ENCODE peak calls at places on chromosomes 11 and 22, in nine cellular contexts. J is esophagus squamous epithelium, E is MCF 10A, H is upper lobe of right lung, W is A549, N is heart right ventricle, R is choroid plexus epithelial cell, T is RWPE1, U is IMR-90. A is an unnamed sample.

GRCh38 chr22:19772422-19772672 is 11.8 kb downstream of the TBX1 start:
- DNase-seq in J (no peak), E (no peak), H (no peak), W (no peak), N (no peak), R (no peak), T (no peak), U (no peak), A (no peak)

GRCh38 chr11:106087815-106088435 is 10.5 kb downstream of the AASDHPPT start:
- DNase-seq in J (no peak), E (peak), H (peak), W (no peak), N (peak), R (peak), T (peak), U (peak), A (peak)

GRCh38 chr11:109320595-109320994 is 101.4 kb upstream of the C11orf87 start:
- DNase-seq in J (no peak), E (peak), H (no peak), W (no peak), N (no peak), R (peak), T (peak), U (peak), A (peak)

GRCh38 chr22:19959043-19959586 is 17.5 kb upstream of the TXNRD2 start:
- DNase-seq in J (no peak), E (no peak), H (peak), W (no peak), N (peak), R (peak), T (no peak), U (peak), A (peak)

GRCh38 chr11:23569134-23569533 is 708.9 kb upstream of the CCDC179 start:
- DNase-seq in J (no peak), E (no peak), H (no peak), W (no peak), N (no peak), R (no peak), T (no peak), U (no peak), A (no peak)

GRCh38 chr11:46271875-46272815 is 5.3 kb upstream of the CREB3L1 start:
- DNase-seq in J (no peak), E (no peak), H (no peak), W (no peak), N (no peak), R (peak), T (no peak), U (no peak), A (no peak)

GRCh38 chr22:20186183-20186870 is 35.5 kb upstream of the CCDC188 start:
- DNase-seq in J (no peak), E (no peak), H (no peak), W (no peak), N (no peak), R (peak), T (no peak), U (no peak), A (no peak)

GRCh38 chr11:116263020-116263419 is 509.8 kb downstream of the BUD13 start:
- DNase-seq in J (no peak), E (no peak), H (no peak), W (no peak), N (no peak), R (no peak), T (no peak), U (no peak), A (no peak)

GRCh38 chr11:44968510-44968909 is 17.8 kb upstream of the TP53I11 start:
- DNase-seq in J (no peak), E (no peak), H (no peak), W (no peak), N (no peak), R (no peak), T (no peak), U (no peak), A (no peak)

GRCh38 chr11:131404010-131404409 is 33.6 kb downstream of the NTM start:
- DNase-seq in J (no peak), E (no peak), H (no peak), W (no peak), N (no peak), R (no peak), T (no peak), U (no peak), A (no peak)

GRCh38 chr11:131412061-131412460 is 41.6 kb downstream of the NTM start:
- DNase-seq in J (no peak), E (no peak), H (no peak), W (no peak), N (no peak), R (no peak), T (no peak), U (no peak), A (peak)

GRCh38 chr11:131409307-131409706 is 38.9 kb downstream of the NTM start:
- DNase-seq in J (no peak), E (no peak), H (no peak), W (no peak), N (no peak), R (no peak), T (no peak), U (no peak), A (no peak)

GRCh38 chr11:131413217-131413616 is 42.8 kb downstream of the NTM start:
- DNase-seq in J (no peak), E (no peak), H (no peak), W (no peak), N (no peak), R (no peak), T (no peak), U (no peak), A (no peak)

GRCh38 chr11:131408011-131408640 is 37.7 kb downstream of the NTM start:
- DNase-seq in J (no peak), E (no peak), H (no peak), W (peak), N (peak), R (peak), T (peak), U (peak), A (peak)
- TF ChIP-seq CTCF in J (no peak), E (peak), H (peak), W (peak), N (peak), R (peak), T (no peak), U (peak), A (peak)

DNA sequence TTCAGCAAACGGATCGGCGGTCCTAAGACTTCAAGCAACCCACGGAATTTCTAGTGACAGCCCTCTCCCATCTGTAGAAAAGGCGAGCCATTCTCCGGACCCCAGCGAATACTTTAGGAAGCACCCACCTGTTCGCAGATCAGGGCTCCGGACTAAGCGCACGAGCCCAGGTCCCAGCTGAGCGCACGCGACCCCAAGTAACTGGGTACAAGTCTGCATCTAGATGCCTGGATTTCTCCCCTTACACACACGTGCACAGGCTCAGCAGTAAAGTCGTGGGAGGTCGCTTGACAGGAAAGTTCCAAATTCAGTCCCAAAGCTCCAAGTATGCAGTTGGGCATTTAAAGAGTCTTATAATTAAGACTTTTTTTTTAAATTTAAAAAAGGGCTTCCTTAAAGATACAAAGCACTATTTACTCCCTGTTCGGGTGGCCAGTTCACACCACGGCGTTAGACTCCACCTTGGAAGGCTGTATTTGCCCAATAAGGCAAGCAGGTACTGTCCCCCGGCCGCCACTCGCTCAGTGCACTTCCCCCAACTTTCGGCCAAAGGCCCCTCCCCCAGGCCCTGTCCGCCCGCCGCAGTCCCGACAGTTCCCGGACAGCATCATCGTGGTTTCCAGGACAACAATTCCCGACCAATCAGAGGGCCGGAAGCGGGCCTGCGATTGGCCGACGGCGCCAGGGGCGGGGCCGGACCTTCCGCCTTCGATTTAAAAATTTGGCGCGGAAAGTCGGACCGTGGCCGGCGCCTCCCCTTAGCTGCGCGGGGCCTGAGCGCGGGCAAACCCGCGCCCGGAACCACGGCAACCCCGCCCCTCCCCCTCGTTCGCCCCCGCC is at the start of gene E2F8:
- DNase-seq in J (peak), E (peak), H (peak), W (peak), N (peak), R (peak), T (peak), U (peak), A (peak)
- TF ChIP-seq CTCF in J (no peak), E (no peak), H (no peak), W (no peak), N (no peak), R (no peak), T (no peak), U (no peak), A (no peak)

GRCh38 chr11:77381749-77382693 is 80.5 kb upstream of the GDPD4 start:
- DNase-seq in J (no peak), E (no peak), H (no peak), W (no peak), N (no peak), R (peak), T (no peak), U (peak), A (no peak)
- TF ChIP-seq CTCF in J (no peak), E (no peak), H (no peak), W (no peak), N (no peak), R (no peak), T (no peak), U (no peak), A (no peak)

DNA sequence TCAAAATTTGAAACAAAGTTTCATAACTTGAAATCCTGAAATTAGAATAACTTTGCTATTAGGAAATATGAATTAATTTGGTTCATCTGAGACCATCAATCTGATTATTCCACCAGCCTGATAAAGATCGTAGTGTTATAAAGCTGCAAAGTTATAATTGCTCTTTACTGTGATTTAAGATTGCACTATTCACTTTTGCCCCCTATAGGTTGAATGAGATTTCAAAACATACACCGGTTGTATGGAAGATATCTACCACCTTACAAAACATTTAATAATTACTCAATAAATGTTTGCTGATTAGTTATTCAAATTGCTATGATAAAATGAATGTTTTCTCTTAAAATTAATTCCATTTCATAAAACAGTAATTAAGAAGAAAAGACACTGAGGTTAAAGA is 26.1 kb downstream of the APIP start:
- DNase-seq in J (no peak), E (peak), H (no peak), W (no peak), N (no peak), R (no peak), T (peak), U (no peak), A (peak)
- TF ChIP-seq CTCF in J (no peak), E (no peak), H (peak), W (peak), N (no peak), R (peak), T (peak), U (peak), A (peak)

DNA sequence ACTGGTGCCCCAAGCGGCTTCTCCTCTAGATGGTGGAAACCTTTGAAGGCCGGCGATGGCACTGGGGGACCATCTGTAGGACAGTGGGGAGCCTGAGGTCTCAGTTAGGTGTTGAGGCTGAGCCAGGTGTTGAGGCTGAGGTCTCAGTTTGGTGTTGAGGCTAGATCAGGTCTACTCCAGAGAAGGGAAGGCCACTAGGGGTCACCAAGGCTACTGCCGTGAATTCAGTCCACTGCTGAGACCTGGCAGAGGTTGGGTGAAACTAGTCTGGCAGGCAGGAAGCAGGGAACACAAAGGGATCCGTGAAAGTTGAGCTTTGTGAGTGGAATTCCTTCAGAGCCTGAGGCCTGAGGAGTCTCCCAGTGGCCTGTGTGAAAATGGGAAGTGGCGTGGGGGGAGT is 123.8 kb upstream of the FGF3 start:
- DNase-seq in J (no peak), E (peak), H (peak), W (peak), N (no peak), R (no peak), T (no peak), U (no peak), A (peak)
- TF ChIP-seq CTCF in J (no peak), E (peak), H (no peak), W (peak), N (peak), R (peak), T (no peak), U (no peak), A (no peak)

DNA sequence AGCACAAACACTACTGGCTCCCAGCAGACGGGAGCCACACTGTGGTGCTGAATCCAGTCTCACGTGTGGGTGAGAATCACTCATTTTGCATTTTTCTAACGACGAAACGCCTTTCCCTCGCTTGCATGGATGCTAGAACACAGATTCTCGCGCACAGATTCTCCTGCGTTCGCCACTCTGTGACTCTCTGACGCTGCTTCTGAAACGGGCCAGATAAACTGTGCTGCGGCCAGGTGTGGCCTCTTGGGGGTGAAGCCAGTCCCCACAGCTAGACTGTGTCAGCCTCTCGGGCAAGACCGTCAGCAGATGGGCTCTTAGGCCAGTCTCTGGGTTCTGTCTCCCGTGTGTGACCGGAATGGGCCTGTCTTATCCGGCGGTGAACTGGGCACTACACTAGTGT is 44.6 kb downstream of the TRMU start:
- DNase-seq in J (no peak), E (no peak), H (no peak), W (no peak), N (no peak), R (no peak), T (no peak), U (no peak), A (no peak)
- TF ChIP-seq CTCF in J (no peak), E (no peak), H (no peak), W (no peak), N (no peak), R (no peak), T (no peak), U (no peak), A (no peak)

GRCh38 chr11:73295996-73296318 is 12.1 kb upstream of the ARHGEF17 start:
- DNase-seq in J (no peak), E (no peak), H (no peak), W (no peak), N (no peak), R (no peak), T (no peak), U (no peak), A (no peak)

GRCh38 chr11:73296501-73297230 is 11.4 kb upstream of the ARHGEF17 start:
- DNase-seq in J (no peak), E (no peak), H (peak), W (no peak), N (no peak), R (no peak), T (no peak), U (no peak), A (no peak)

GRCh38 chr11:73294604-73295003 is 13.5 kb upstream of the ARHGEF17 start:
- DNase-seq in J (no peak), E (no peak), H (no peak), W (no peak), N (no peak), R (no peak), T (no peak), U (no peak), A (no peak)

GRCh38 chr11:73297231-73297590 is 10.9 kb upstream of the ARHGEF17 start:
- DNase-seq in J (no peak), E (no peak), H (no peak), W (no peak), N (no peak), R (no peak), T (no peak), U (no peak), A (no peak)

GRCh38 chr11:73295259-73295995 is 12.6 kb upstream of the ARHGEF17 start:
- DNase-seq in J (no peak), E (peak), H (peak), W (peak), N (peak), R (peak), T (peak), U (peak), A (peak)
- TF ChIP-seq CTCF in J (no peak), E (peak), H (peak), W (peak), N (peak), R (peak), T (peak), U (peak), A (peak)

GRCh38 chr22:36874309-36874696 is 13.5 kb downstream of the NCF4 start:
- DNase-seq in J (no peak), E (no peak), H (no peak), W (no peak), N (no peak), R (no peak), T (no peak), U (no peak), A (no peak)

GRCh38 chr22:36872084-36872483 is 11.3 kb downstream of the NCF4 start:
- DNase-seq in J (no peak), E (no peak), H (no peak), W (no peak), N (no peak), R (no peak), T (no peak), U (no peak), A (no peak)

GRCh38 chr22:36874731-36875130 is 13.9 kb downstream of the NCF4 start:
- DNase-seq in J (no peak), E (no peak), H (peak), W (no peak), N (no peak), R (no peak), T (no peak), U (no peak), A (no peak)

GRCh38 chr22:36872866-36873498 is 12.2 kb downstream of the NCF4 start:
- DNase-seq in J (no peak), E (no peak), H (no peak), W (no peak), N (no peak), R (no peak), T (no peak), U (no peak), A (no peak)

GRCh38 chr22:36873614-36874308 is 13.0 kb downstream of the NCF4 start:
- DNase-seq in J (no peak), E (peak), H (peak), W (peak), N (peak), R (peak), T (peak), U (peak), A (peak)
- TF ChIP-seq CTCF in J (no peak), E (peak), H (peak), W (peak), N (peak), R (peak), T (peak), U (peak), A (peak)

GRCh38 chr22:17888855-17889254 is 114.6 kb upstream of the BID start:
- DNase-seq in J (no peak), E (no peak), H (no peak), W (no peak), N (no peak), R (peak), T (no peak), U (peak), A (no peak)
- TF ChIP-seq CTCF in J (no peak), E (no peak), H (no peak), W (no peak), N (peak), R (peak), T (no peak), U (peak), A (peak)

A was measured in epithelial cell of esophagus.